ENCODE peak calls at places on chromosomes 6 and 20, in seven cellular contexts. E is mammary epithelial cell; C is heart left ventricle; B is CD8-positive, alpha-beta T cell; I is neural progenitor cell; D is thyroid gland; O is sigmoid colon. M is an unnamed sample.

GRCh38 chr6:108798672-108799355 is 49.4 kb upstream of the ARMC2 start:
- DNase-seq in E (no peak), C (peak; percentile 37), B (peak; percentile 56), I (peak; percentile 30), D (peak; percentile 22), O (no peak), M (no peak)

GRCh38 chr6:25360611-25361010 is 81.4 kb downstream of the CARMIL1 start:
- DNase-seq in E (peak; percentile 56), C (no peak), B (no peak), I (no peak), D (no peak), O (no peak), M (no peak)

GRCh38 chr20:35000311-35000921 is 44.7 kb downstream of the MYH7B start:
- DNase-seq in E (no peak), C (no peak), B (no peak), I (no peak), D (no peak), O (no peak), M (no peak)

GRCh38 chr6:135403584-135403983 is 94.0 kb downstream of the AHI1 start:
- DNase-seq in E (no peak), C (no peak), B (no peak), I (no peak), D (no peak), O (no peak), M (no peak)

GRCh38 chr6:20916081-20916480 is 381.8 kb downstream of the CDKAL1 start:
- DNase-seq in E (no peak), C (no peak), B (no peak), I (no peak), D (no peak), O (no peak), M (no peak)

GRCh38 chr20:63941282-63942060 is 14.7 kb downstream of the UCKL1 start:
- DNase-seq in E (peak; percentile 71), C (no peak), B (peak; percentile 78), I (peak; percentile 63), D (no peak), O (peak; percentile 66), M (peak; percentile 64)

GRCh38 chr20:43976577-43976976 is 61.9 kb downstream of the TOX2 start:
- DNase-seq in E (no peak), C (no peak), B (no peak), I (no peak), D (no peak), O (no peak), M (no peak)

GRCh38 chr6:74598473-74599393 is 607.1 kb downstream of the COL12A1 start:
- DNase-seq in E (peak; percentile 76), C (no peak), B (no peak), I (no peak), D (no peak), O (no peak), M (no peak)

GRCh38 chr6:158316022-158316421 is 3.8 kb downstream of the TULP4 start:
- DNase-seq in E (peak; percentile 84), C (no peak), B (no peak), I (no peak), D (no peak), O (no peak), M (no peak)

GRCh38 chr20:34112600-34113061 is 588 bp upstream of the EIF2S2 start:
- DNase-seq in E (no peak), C (peak; percentile 35), B (no peak), I (peak; percentile 55), D (peak; percentile 34), O (peak; percentile 71), M (no peak)

GRCh38 chr6:49415358-49415757 is 47.7 kb downstream of the MMUT start:
- DNase-seq in E (no peak), C (no peak), B (no peak), I (no peak), D (no peak), O (no peak), M (no peak)

GRCh38 chr6:130035211-130035610 is 16.8 kb downstream of the L3MBTL3 start:
- DNase-seq in E (no peak), C (no peak), B (no peak), I (no peak), D (no peak), O (no peak), M (no peak)

GRCh38 chr6:53985361-53985760 is 125.9 kb upstream of the MLIP start:
- DNase-seq in E (no peak), C (no peak), B (no peak), I (no peak), D (no peak), O (no peak), M (no peak)

GRCh38 chr6:26184492-26184891 is 97.3 kb downstream of the HFE start:
- DNase-seq in E (no peak), C (no peak), B (no peak), I (no peak), D (no peak), O (no peak), M (no peak)

GRCh38 chr6:119077643-119078448 is 618 bp downstream of the FAM184A start:
- DNase-seq in E (peak; percentile 18), C (peak; percentile 20), B (peak; percentile 60), I (peak; percentile 55), D (peak; percentile 64), O (peak; percentile 71), M (peak; percentile 65)

GRCh38 chr6:7106215-7106751 is 1.5 kb upstream of the RREB1 start:
- DNase-seq in E (no peak), C (no peak), B (no peak), I (peak; percentile 38), D (no peak), O (no peak), M (no peak)

GRCh38 chr6:34056301-34056700 is 89.6 kb downstream of the GRM4 start:
- DNase-seq in E (no peak), C (peak; percentile 56), B (no peak), I (peak; percentile 93), D (peak; percentile 87), O (peak; percentile 84), M (no peak)

GRCh38 chr6:4858194-4859028 is 82.2 kb downstream of the CDYL start:
- DNase-seq in E (no peak), C (no peak), B (no peak), I (no peak), D (no peak), O (no peak), M (no peak)

GRCh38 chr6:130385059-130385695 is 19.4 kb downstream of the TMEM200A start:
- DNase-seq in E (no peak), C (no peak), B (no peak), I (no peak), D (no peak), O (no peak), M (no peak)

GRCh38 chr6:31243508-31243907 is 28.4 kb downstream of the HLA-C start:
- DNase-seq in E (peak; percentile 47), C (no peak), B (no peak), I (no peak), D (no peak), O (no peak), M (no peak)

GRCh38 chr6:13794184-13794583 is 20.2 kb downstream of the MCUR1 start:
- DNase-seq in E (peak; percentile 11), C (no peak), B (no peak), I (no peak), D (no peak), O (no peak), M (no peak)

GRCh38 chr6:1839315-1839714 is 229.6 kb downstream of the FOXC1 start:
- DNase-seq in E (no peak), C (no peak), B (no peak), I (no peak), D (no peak), O (no peak), M (no peak)

GRCh38 chr20:23145281-23145700 is 59.2 kb upstream of the CD93 start:
- DNase-seq in E (no peak), C (no peak), B (no peak), I (no peak), D (no peak), O (peak; percentile 60), M (peak; percentile 70)

GRCh38 chr6:109580519-109580918 is 97.5 kb upstream of the ZBTB24 start:
- DNase-seq in E (peak; percentile 17), C (no peak), B (no peak), I (peak; percentile 2), D (no peak), O (no peak), M (no peak)

GRCh38 chr6:109687271-109687721 is 3.7 kb downstream of the AK9 start:
- DNase-seq in E (peak; percentile 94), C (no peak), B (no peak), I (no peak), D (no peak), O (no peak), M (peak; percentile 67)

GRCh38 chr6:132569170-132569569 is 952 bp upstream of the TAAR6 start:
- DNase-seq in E (no peak), C (no peak), B (no peak), I (no peak), D (no peak), O (no peak), M (no peak)

GRCh38 chr6:333379-334002 is 41.2 kb downstream of the DUSP22 start:
- DNase-seq in E (no peak), C (no peak), B (no peak), I (no peak), D (no peak), O (peak; percentile 61), M (no peak)
- H3K4me1 ChIP-seq in E (no peaks in the 10 kb centered on the region), C (peaks cover 64% of the 10 kb centered on the region), B (peaks cover 26% of the 10 kb centered on the region), I (no peaks in the 10 kb centered on the region), D (peaks cover 16% of the 10 kb centered on the region), O (peaks cover 38% of the 10 kb centered on the region), M (no peaks in the 10 kb centered on the region)

GRCh38 chr20:49663112-49663511 is 50.6 kb downstream of the B4GALT5 start:
- DNase-seq in E (no peak), C (no peak), B (no peak), I (no peak), D (no peak), O (no peak), M (no peak)

GRCh38 chr20:49661560-49662329 is 51.9 kb downstream of the B4GALT5 start:
- DNase-seq in E (peak; percentile 34), C (no peak), B (no peak), I (no peak), D (no peak), O (no peak), M (no peak)

GRCh38 chr20:49665796-49666195 is 47.9 kb downstream of the B4GALT5 start:
- DNase-seq in E (no peak), C (no peak), B (no peak), I (no peak), D (no peak), O (no peak), M (no peak)

GRCh38 chr20:49666906-49667305 is 46.8 kb downstream of the B4GALT5 start:
- DNase-seq in E (no peak), C (no peak), B (no peak), I (no peak), D (no peak), O (no peak), M (no peak)

GRCh38 chr20:49664914-49665313 is 48.8 kb downstream of the B4GALT5 start:
- DNase-seq in E (no peak), C (no peak), B (no peak), I (no peak), D (no peak), O (no peak), M (no peak)
- H3K4me3 ChIP-seq in E (no peak overlapping the region), C (no peak overlapping the region), B (no peak overlapping the region), I (no peak overlapping the region), D (no peak overlapping the region), O (no peak overlapping the region), M (no peak overlapping the region)

GRCh38 chr6:41578714-41579610 is 32.8 kb downstream of the FOXP4 start:
- DNase-seq in E (no peak), C (no peak), B (no peak), I (peak; percentile 91), D (no peak), O (no peak), M (no peak)
- H3K4me1 ChIP-seq in E (peaks cover 18% of the 10 kb centered on the region), C (peaks cover 12% of the 10 kb centered on the region), B (no peaks in the 10 kb centered on the region), I (peaks cover 63% of the 10 kb centered on the region), D (peaks cover 75% of the 10 kb centered on the region), O (peaks cover 49% of the 10 kb centered on the region), M (peaks cover 32% of the 10 kb centered on the region)

GRCh38 chr6:100449239-100449691 is 15.5 kb downstream of the SIM1 start:
- DNase-seq in E (no peak), C (no peak), B (no peak), I (no peak), D (no peak), O (no peak), M (no peak)
- H3K4me3 ChIP-seq in E (no peak overlapping the region), C (no peak overlapping the region), B (no peak overlapping the region), I (no peak overlapping the region), D (no peak overlapping the region), O (no peak overlapping the region), M (no peak overlapping the region)

M was measured in ascending aorta.